ENCODE peak calls at places on chromosomes 3 and 15, in five cellular contexts. E, Z, X, D and T are unnamed samples.
A peak's percentile ranks its signal among the peaks of the same experiment; 100 is the strongest.

GRCh38 chr3:174857301-174857700 is 1.8 kb upstream of the NAALADL2 start:
- DNase-seq in E (no peak), Z (no peak), X (no peak), D (no peak), T (no peak)

GRCh38 chr3:187759601-187760000 is 14.3 kb upstream of the BCL6 start:
- DNase-seq in E (no peak), Z (no peak), X (no peak), D (no peak), T (no peak)

GRCh38 chr15:48411971-48412591 is 80.9 kb downstream of the DUT start:
- DNase-seq in E (no peak), Z (peak; percentile 91), X (no peak), D (no peak), T (no peak)

GRCh38 chr3:188533612-188534357 is 379.8 kb downstream of the LPP start:
- DNase-seq in E (no peak), Z (no peak), X (no peak), D (no peak), T (no peak)

GRCh38 chr3:169218314-169218983 is 445.1 kb downstream of the MECOM start:
- DNase-seq in E (no peak), Z (peak; percentile 69), X (peak; percentile 75), D (peak; percentile 48), T (peak; percentile 76)

GRCh38 chr3:104437891-104438290 is 928.8 kb upstream of the ALCAM start:
- DNase-seq in E (no peak), Z (peak; percentile 68), X (peak; percentile 49), D (no peak), T (peak; percentile 48)

GRCh38 chr3:85572978-85573377 is 614.2 kb downstream of the CADM2 start:
- DNase-seq in E (no peak), Z (no peak), X (no peak), D (no peak), T (no peak)

GRCh38 chr15:74964794-74965193 is 8.2 kb upstream of the RPP25 start:
- DNase-seq in E (no peak), Z (peak; percentile 52), X (no peak), D (no peak), T (peak; percentile 39)

GRCh38 chr3:52649461-52650210 is 36.1 kb downstream of the PBRM1 start:
- DNase-seq in E (no peak), Z (peak; percentile 71), X (no peak), D (no peak), T (no peak)

GRCh38 chr3:19945405-19946290 is 1.2 kb upstream of the RAB5A start:
- DNase-seq in E (no peak), Z (peak; percentile 23), X (peak; percentile 10), D (no peak), T (no peak)

GRCh38 chr15:96341465-96342142 is 11.1 kb downstream of the NR2F2 start:
- DNase-seq in E (no peak), Z (no peak), X (peak; percentile 64), D (no peak), T (peak; percentile 6)

GRCh38 chr3:9026320-9027040 is 63.2 kb upstream of the RAD18 start:
- DNase-seq in E (no peak), Z (no peak), X (no peak), D (no peak), T (no peak)

GRCh38 chr3:37945803-37946530 is 44.6 kb upstream of the VILL start:
- DNase-seq in E (no peak), Z (peak; percentile 47), X (peak; percentile 79), D (peak; percentile 35), T (peak; percentile 36)

GRCh38 chr3:86869536-86869935 is 121.4 kb downstream of the VGLL3 start:
- DNase-seq in E (no peak), Z (no peak), X (no peak), D (no peak), T (no peak)

GRCh38 chr3:156298014-156298413 is 177.6 kb downstream of the KCNAB1 start:
- DNase-seq in E (no peak), Z (no peak), X (no peak), D (no peak), T (no peak)

GRCh38 chr3:167609156-167609555 is 44.6 kb downstream of the WDR49 start:
- DNase-seq in E (no peak), Z (no peak), X (no peak), D (no peak), T (no peak)

GRCh38 chr3:114299421-114299820 is 5.6 kb downstream of the TIGIT start:
- DNase-seq in E (no peak), Z (peak; percentile 36), X (no peak), D (no peak), T (peak; percentile 12)

GRCh38 chr3:76638006-76638405 is 401.9 kb upstream of the ROBO2 start:
- DNase-seq in E (no peak), Z (peak; percentile 5), X (no peak), D (no peak), T (no peak)

GRCh38 chr3:136270179-136270578 is 20.0 kb downstream of the PCCB start:
- DNase-seq in E (no peak), Z (no peak), X (no peak), D (no peak), T (no peak)

GRCh38 chr15:29558261-29558660 is 264.0 kb downstream of the TJP1 start:
- DNase-seq in E (no peak), Z (no peak), X (no peak), D (no peak), T (no peak)

GRCh38 chr3:135970500-135971116 is 5.1 kb downstream of the PPP2R3A start:
- DNase-seq in E (no peak), Z (peak; percentile 76), X (no peak), D (no peak), T (no peak)

GRCh38 chr3:154220462-154220861 is 99.3 kb downstream of the ARHGEF26 start:
- DNase-seq in E (no peak), Z (no peak), X (no peak), D (no peak), T (no peak)

GRCh38 chr15:48688493-48688892 is 43.0 kb upstream of the FBN1 start:
- DNase-seq in E (no peak), Z (no peak), X (no peak), D (no peak), T (no peak)

GRCh38 chr3:110526732-110527727 is 544.6 kb upstream of the NECTIN3 start:
- DNase-seq in E (no peak), Z (peak; percentile 94), X (peak; percentile 92), D (no peak), T (peak; percentile 94)

GRCh38 chr15:101675015-101675414 is 22.8 kb upstream of the TM2D3 start:
- DNase-seq in E (no peak), Z (peak; percentile 95), X (peak; percentile 70), D (no peak), T (peak; percentile 95)

GRCh38 chr3:150509780-150510179 is 36.5 kb downstream of the SERP1 start:
- DNase-seq in E (no peak), Z (no peak), X (no peak), D (no peak), T (no peak)

GRCh38 chr3:197983076-197983475 is 23.1 kb downstream of the LMLN start:
- DNase-seq in E (no peak), Z (no peak), X (no peak), D (no peak), T (no peak)

GRCh38 chr15:65303687-65304392 is 637 bp upstream of the RNU5B-1 start:
- DNase-seq in E (no peak), Z (peak; percentile 72), X (peak; percentile 68), D (peak; percentile 81), T (peak; percentile 35)
- H3K4me3 ChIP-seq in E (peak overlapping the region; percentile 67), Z (peak overlapping the region; percentile 74), X (peak overlapping the region; percentile 22), D (peak overlapping the region; percentile 55), T (peak overlapping the region; percentile 53)

GRCh38 chr15:65867244-65867643 is 2.0 kb upstream of the RAB11A start:
- DNase-seq in E (no peak), Z (peak; percentile 12), X (no peak), D (no peak), T (no peak)
- H3K36me3 ChIP-seq in E (no peaks in the 10 kb centered on the region), Z (no peaks in the 10 kb centered on the region), X (no peaks in the 10 kb centered on the region), D (no peaks in the 10 kb centered on the region), T (no peaks in the 10 kb centered on the region)

GRCh38 chr3:192571197-192571791 is 156.0 kb downstream of the FGF12 start:
- DNase-seq in E (no peak), Z (peak; percentile 82), X (peak; percentile 36), D (peak; percentile 88), T (peak; percentile 43)

GRCh38 chr3:192573240-192573639 is 154.1 kb downstream of the FGF12 start:
- DNase-seq in E (no peak), Z (no peak), X (no peak), D (no peak), T (no peak)

GRCh38 chr3:192575879-192576506 is 151.3 kb downstream of the FGF12 start:
- DNase-seq in E (no peak), Z (no peak), X (no peak), D (no peak), T (no peak)

GRCh38 chr3:192577811-192578210 is 149.5 kb downstream of the FGF12 start:
- DNase-seq in E (no peak), Z (no peak), X (no peak), D (no peak), T (no peak)

GRCh38 chr3:192577271-192577670 is 150.1 kb downstream of the FGF12 start:
- DNase-seq in E (no peak), Z (no peak), X (no peak), D (no peak), T (no peak)
- H3K27ac ChIP-seq in E (no peak overlapping the region), Z (no peak overlapping the region), X (no peak overlapping the region), D (no peak overlapping the region), T (no peak overlapping the region)

GRCh38 chr3:133489466-133490085 is 83.9 kb upstream of the CDV3 start:
- DNase-seq in E (no peak), Z (peak; percentile 48), X (no peak), D (no peak), T (no peak)
- H3K4me3 ChIP-seq in E (no peak overlapping the region), Z (no peak overlapping the region), X (no peak overlapping the region), D (no peak overlapping the region), T (no peak overlapping the region)

GRCh38 chr15:88848203-88848602 is 45.0 kb downstream of the ACAN start:
- DNase-seq in E (no peak), Z (no peak), X (no peak), D (no peak), T (no peak)

GRCh38 chr15:88849376-88850122 is 45.8 kb downstream of the HAPLN3 start:
- DNase-seq in E (no peak), Z (no peak), X (no peak), D (no peak), T (no peak)

GRCh38 chr15:88845616-88846015 is 42.4 kb downstream of the ACAN start:
- DNase-seq in E (no peak), Z (no peak), X (no peak), D (no peak), T (no peak)

GRCh38 chr15:88844749-88845386 is 41.6 kb downstream of the ACAN start:
- DNase-seq in E (no peak), Z (no peak), X (no peak), D (no peak), T (no peak)

GRCh38 chr15:88847144-88847543 is 43.9 kb downstream of the ACAN start:
- DNase-seq in E (no peak), Z (no peak), X (no peak), D (no peak), T (no peak)
- H3K36me3 ChIP-seq in E (no peaks in the 10 kb centered on the region), Z (no peaks in the 10 kb centered on the region), X (no peaks in the 10 kb centered on the region), D (no peaks in the 10 kb centered on the region), T (no peaks in the 10 kb centered on the region)

DNA sequence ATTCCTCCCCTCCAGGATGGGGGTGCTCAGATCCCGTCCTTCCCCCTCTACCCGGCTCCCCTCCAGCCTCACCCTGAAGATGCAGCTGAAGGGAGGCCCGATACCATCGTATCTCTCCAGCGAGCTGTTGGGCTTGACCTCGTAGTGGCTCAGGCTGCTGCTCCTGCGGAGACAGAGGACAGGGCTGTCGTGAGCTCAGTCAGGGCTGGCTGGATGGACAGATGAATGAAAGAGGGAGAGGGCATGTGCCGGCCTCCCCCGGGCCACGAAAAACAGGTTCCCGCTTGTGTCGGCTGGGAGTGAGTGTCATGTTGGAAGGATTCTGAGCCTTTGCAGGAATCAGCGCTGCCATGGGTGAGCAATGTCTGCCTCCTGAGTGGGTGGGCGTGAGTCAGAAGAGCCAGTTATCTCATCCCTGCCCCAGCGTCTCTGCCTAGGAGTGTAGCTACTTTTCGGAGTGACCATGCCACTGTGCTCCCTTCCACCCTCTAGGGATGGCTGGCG is 35.2 kb downstream of the FEM1B start:
- DNase-seq in E (no peak), Z (peak; percentile 93), X (no peak), D (no peak), T (peak; percentile 79)
- H3K27ac ChIP-seq in E (no peak overlapping the region), Z (peak overlapping the region; percentile 44), X (no peak overlapping the region), D (no peak overlapping the region), T (no peak overlapping the region)